ENCODE peak calls at places on chromosomes 11 and 22, in ten cellular contexts. One of them, this sample, is unnamed.

GRCh38 chr22:50398698-50399648 is 55.8 kb downstream of the PPP6R2 start:
- DNase-seq in GM23338: no peak
- DNase-seq in brain microvascular endothelial cell: no peak
- DNase-seq in ovary: no peak
- DNase-seq in AG09309: no peak
- DNase-seq in IMR-90: no peak
- DNase-seq in stomach: peak; percentile 63
- DNase-seq in transverse colon: no peak
- DNase-seq in nephron progenitor cell: no peak
- DNase-seq in tibial artery: no peak
- DNase-seq in this sample: no peak

GRCh38 chr11:118012083-118012669 is 26.0 kb downstream of the IL10RA start:
- DNase-seq in GM23338: no peak
- DNase-seq in brain microvascular endothelial cell: no peak
- DNase-seq in ovary: no peak
- DNase-seq in AG09309: no peak
- DNase-seq in IMR-90: peak; percentile 1
- DNase-seq in stomach: no peak
- DNase-seq in transverse colon: peak; percentile 47
- DNase-seq in nephron progenitor cell: no peak
- DNase-seq in tibial artery: no peak
- DNase-seq in this sample: peak; percentile 49

GRCh38 chr11:8011383-8011782 is 24.2 kb downstream of the EIF3F start:
- DNase-seq in GM23338: no peak
- DNase-seq in brain microvascular endothelial cell: no peak
- DNase-seq in ovary: no peak
- DNase-seq in AG09309: no peak
- DNase-seq in IMR-90: no peak
- DNase-seq in stomach: no peak
- DNase-seq in transverse colon: no peak
- DNase-seq in nephron progenitor cell: no peak
- DNase-seq in tibial artery: no peak
- DNase-seq in this sample: no peak

GRCh38 chr11:27451528-27451927 is 21.1 kb downstream of the LGR4 start:
- DNase-seq in GM23338: no peak
- DNase-seq in brain microvascular endothelial cell: no peak
- DNase-seq in ovary: no peak
- DNase-seq in AG09309: no peak
- DNase-seq in IMR-90: no peak
- DNase-seq in stomach: no peak
- DNase-seq in transverse colon: no peak
- DNase-seq in nephron progenitor cell: no peak
- DNase-seq in tibial artery: no peak
- DNase-seq in this sample: peak; percentile 42

GRCh38 chr11:75032550-75032935 is 43.8 kb downstream of the NEU3 start:
- DNase-seq in GM23338: no peak
- DNase-seq in brain microvascular endothelial cell: no peak
- DNase-seq in ovary: no peak
- DNase-seq in AG09309: no peak
- DNase-seq in IMR-90: no peak
- DNase-seq in stomach: no peak
- DNase-seq in transverse colon: no peak
- DNase-seq in nephron progenitor cell: no peak
- DNase-seq in tibial artery: no peak
- DNase-seq in this sample: no peak

GRCh38 chr22:49838771-49839717 is 11.4 kb upstream of the BRD1 start:
- DNase-seq in GM23338: peak; percentile 77
- DNase-seq in brain microvascular endothelial cell: no peak
- DNase-seq in ovary: no peak
- DNase-seq in AG09309: no peak
- DNase-seq in IMR-90: peak; percentile 33
- DNase-seq in stomach: no peak
- DNase-seq in transverse colon: peak; percentile 61
- DNase-seq in nephron progenitor cell: peak; percentile 25
- DNase-seq in tibial artery: no peak
- DNase-seq in this sample: no peak

GRCh38 chr11:22343411-22344032 is 5.3 kb downstream of the SLC17A6 start:
- DNase-seq in GM23338: peak; percentile 60
- DNase-seq in brain microvascular endothelial cell: no peak
- DNase-seq in ovary: no peak
- DNase-seq in AG09309: no peak
- DNase-seq in IMR-90: no peak
- DNase-seq in stomach: no peak
- DNase-seq in transverse colon: no peak
- DNase-seq in nephron progenitor cell: peak; percentile 36
- DNase-seq in tibial artery: no peak
- DNase-seq in this sample: no peak

GRCh38 chr11:47797633-47798032 is 30.5 kb upstream of the FNBP4 start:
- DNase-seq in GM23338: no peak
- DNase-seq in brain microvascular endothelial cell: peak; percentile 85
- DNase-seq in ovary: no peak
- DNase-seq in AG09309: peak; percentile 29
- DNase-seq in IMR-90: peak; percentile 89
- DNase-seq in stomach: no peak
- DNase-seq in transverse colon: no peak
- DNase-seq in nephron progenitor cell: no peak
- DNase-seq in tibial artery: no peak
- DNase-seq in this sample: peak; percentile 40

GRCh38 chr11:134382257-134382656 is 29.8 kb downstream of the B3GAT1 start:
- DNase-seq in GM23338: no peak
- DNase-seq in brain microvascular endothelial cell: no peak
- DNase-seq in ovary: no peak
- DNase-seq in AG09309: no peak
- DNase-seq in IMR-90: no peak
- DNase-seq in stomach: no peak
- DNase-seq in transverse colon: no peak
- DNase-seq in nephron progenitor cell: no peak
- DNase-seq in tibial artery: no peak
- DNase-seq in this sample: no peak
- TF ChIP-seq CTCF in GM23338: no peak
- TF ChIP-seq CTCF in brain microvascular endothelial cell: no peak
- TF ChIP-seq CTCF in ovary: no peak
- TF ChIP-seq CTCF in AG09309: no peak
- TF ChIP-seq CTCF in IMR-90: no peak
- TF ChIP-seq CTCF in stomach: no peak
- TF ChIP-seq CTCF in transverse colon: no peak
- TF ChIP-seq CTCF in nephron progenitor cell: no peak
- TF ChIP-seq CTCF in tibial artery: no peak
- TF ChIP-seq CTCF in this sample: no peak

DNA sequence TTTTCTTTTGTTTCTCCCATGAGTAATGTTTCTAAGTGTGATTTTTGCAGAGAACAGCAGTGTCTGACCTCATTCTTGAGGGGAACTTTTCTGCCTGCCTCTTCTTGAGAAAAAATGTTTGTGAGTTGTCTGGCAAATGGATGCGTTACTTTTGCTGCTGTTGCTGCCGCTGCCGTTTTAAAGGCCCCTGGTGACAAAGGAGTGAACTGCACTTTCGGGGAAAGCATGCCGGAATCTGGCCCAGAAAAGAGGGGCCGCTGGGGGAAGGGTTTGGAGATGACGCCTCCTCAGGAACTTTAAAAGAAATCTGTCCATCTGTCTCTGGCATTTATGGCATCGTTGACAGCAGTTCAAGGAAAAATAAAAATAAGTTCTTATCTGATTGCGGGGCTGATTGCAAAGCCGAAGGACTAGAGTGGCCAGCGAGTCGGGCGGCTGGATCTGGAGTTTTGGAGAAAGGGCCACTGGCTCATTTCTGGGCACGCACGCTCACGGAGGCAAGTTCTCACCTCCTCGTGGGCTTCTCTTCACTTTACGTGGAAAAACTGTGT is 16.5 kb downstream of the ZBTB16 start:
- DNase-seq in GM23338: peak; percentile 88
- DNase-seq in brain microvascular endothelial cell: peak; percentile 44
- DNase-seq in ovary: peak; percentile 42
- DNase-seq in AG09309: no peak
- DNase-seq in IMR-90: peak; percentile 24
- DNase-seq in stomach: no peak
- DNase-seq in transverse colon: no peak
- DNase-seq in nephron progenitor cell: peak; percentile 69
- DNase-seq in tibial artery: no peak
- DNase-seq in this sample: no peak
- TF ChIP-seq CTCF in GM23338: peak; percentile 74
- TF ChIP-seq CTCF in brain microvascular endothelial cell: peak; percentile 82
- TF ChIP-seq CTCF in ovary: peak; percentile 67
- TF ChIP-seq CTCF in AG09309: peak; percentile 74
- TF ChIP-seq CTCF in IMR-90: peak; percentile 44
- TF ChIP-seq CTCF in stomach: peak; percentile 61
- TF ChIP-seq CTCF in transverse colon: peak; percentile 62
- TF ChIP-seq CTCF in nephron progenitor cell: peak; percentile 75
- TF ChIP-seq CTCF in tibial artery: peak; percentile 59
- TF ChIP-seq CTCF in this sample: no peak

GRCh38 chr22:22866381-22867111 is 21.1 kb upstream of the IGLL5 start:
- DNase-seq in GM23338: no peak
- DNase-seq in brain microvascular endothelial cell: no peak
- DNase-seq in ovary: no peak
- DNase-seq in AG09309: no peak
- DNase-seq in IMR-90: no peak
- DNase-seq in stomach: no peak
- DNase-seq in transverse colon: no peak
- DNase-seq in nephron progenitor cell: no peak
- DNase-seq in tibial artery: no peak
- DNase-seq in this sample: no peak

GRCh38 chr22:22872722-22873708 is 14.6 kb upstream of the IGLL5 start:
- DNase-seq in GM23338: no peak
- DNase-seq in brain microvascular endothelial cell: no peak
- DNase-seq in ovary: no peak
- DNase-seq in AG09309: no peak
- DNase-seq in IMR-90: no peak
- DNase-seq in stomach: no peak
- DNase-seq in transverse colon: no peak
- DNase-seq in nephron progenitor cell: no peak
- DNase-seq in tibial artery: no peak
- DNase-seq in this sample: no peak

GRCh38 chr22:22871536-22872278 is 15.9 kb upstream of the IGLL5 start:
- DNase-seq in GM23338: no peak
- DNase-seq in brain microvascular endothelial cell: no peak
- DNase-seq in ovary: no peak
- DNase-seq in AG09309: no peak
- DNase-seq in IMR-90: no peak
- DNase-seq in stomach: no peak
- DNase-seq in transverse colon: no peak
- DNase-seq in nephron progenitor cell: no peak
- DNase-seq in tibial artery: no peak
- DNase-seq in this sample: no peak

GRCh38 chr22:22867996-22868715 is 19.5 kb upstream of the IGLL5 start:
- DNase-seq in GM23338: no peak
- DNase-seq in brain microvascular endothelial cell: no peak
- DNase-seq in ovary: no peak
- DNase-seq in AG09309: no peak
- DNase-seq in IMR-90: no peak
- DNase-seq in stomach: no peak
- DNase-seq in transverse colon: no peak
- DNase-seq in nephron progenitor cell: no peak
- DNase-seq in tibial artery: no peak
- DNase-seq in this sample: no peak

GRCh38 chr22:22870577-22871398 is 16.8 kb upstream of the IGLL5 start:
- DNase-seq in GM23338: peak; percentile 63
- DNase-seq in brain microvascular endothelial cell: no peak
- DNase-seq in ovary: no peak
- DNase-seq in AG09309: no peak
- DNase-seq in IMR-90: no peak
- DNase-seq in stomach: no peak
- DNase-seq in transverse colon: no peak
- DNase-seq in nephron progenitor cell: no peak
- DNase-seq in tibial artery: no peak
- DNase-seq in this sample: no peak
- TF ChIP-seq CTCF in GM23338: peak; percentile 34
- TF ChIP-seq CTCF in brain microvascular endothelial cell: no peak
- TF ChIP-seq CTCF in ovary: no peak
- TF ChIP-seq CTCF in AG09309: no peak
- TF ChIP-seq CTCF in IMR-90: peak; percentile 4
- TF ChIP-seq CTCF in stomach: no peak
- TF ChIP-seq CTCF in transverse colon: no peak
- TF ChIP-seq CTCF in nephron progenitor cell: no peak
- TF ChIP-seq CTCF in tibial artery: no peak
- TF ChIP-seq CTCF in this sample: no peak

GRCh38 chr11:67432655-67433349 is 4.5 kb downstream of the RPS6KB2 start:
- DNase-seq in GM23338: no peak
- DNase-seq in brain microvascular endothelial cell: no peak
- DNase-seq in ovary: no peak
- DNase-seq in AG09309: no peak
- DNase-seq in IMR-90: no peak
- DNase-seq in stomach: no peak
- DNase-seq in transverse colon: no peak
- DNase-seq in nephron progenitor cell: no peak
- DNase-seq in tibial artery: no peak
- DNase-seq in this sample: no peak

GRCh38 chr11:67429038-67429668 is 859 bp downstream of the RPS6KB2 start:
- DNase-seq in GM23338: no peak
- DNase-seq in brain microvascular endothelial cell: no peak
- DNase-seq in ovary: no peak
- DNase-seq in AG09309: no peak
- DNase-seq in IMR-90: no peak
- DNase-seq in stomach: no peak
- DNase-seq in transverse colon: no peak
- DNase-seq in nephron progenitor cell: no peak
- DNase-seq in tibial artery: no peak
- DNase-seq in this sample: no peak

GRCh38 chr11:67433536-67434394 is 3.7 kb downstream of the PTPRCAP start:
- DNase-seq in GM23338: no peak
- DNase-seq in brain microvascular endothelial cell: no peak
- DNase-seq in ovary: no peak
- DNase-seq in AG09309: no peak
- DNase-seq in IMR-90: no peak
- DNase-seq in stomach: no peak
- DNase-seq in transverse colon: no peak
- DNase-seq in nephron progenitor cell: no peak
- DNase-seq in tibial artery: no peak
- DNase-seq in this sample: no peak

GRCh38 chr11:67429722-67430121 is 1.4 kb downstream of the RPS6KB2 start:
- DNase-seq in GM23338: no peak
- DNase-seq in brain microvascular endothelial cell: no peak
- DNase-seq in ovary: no peak
- DNase-seq in AG09309: no peak
- DNase-seq in IMR-90: no peak
- DNase-seq in stomach: no peak
- DNase-seq in transverse colon: no peak
- DNase-seq in nephron progenitor cell: no peak
- DNase-seq in tibial artery: no peak
- DNase-seq in this sample: no peak

DNA sequence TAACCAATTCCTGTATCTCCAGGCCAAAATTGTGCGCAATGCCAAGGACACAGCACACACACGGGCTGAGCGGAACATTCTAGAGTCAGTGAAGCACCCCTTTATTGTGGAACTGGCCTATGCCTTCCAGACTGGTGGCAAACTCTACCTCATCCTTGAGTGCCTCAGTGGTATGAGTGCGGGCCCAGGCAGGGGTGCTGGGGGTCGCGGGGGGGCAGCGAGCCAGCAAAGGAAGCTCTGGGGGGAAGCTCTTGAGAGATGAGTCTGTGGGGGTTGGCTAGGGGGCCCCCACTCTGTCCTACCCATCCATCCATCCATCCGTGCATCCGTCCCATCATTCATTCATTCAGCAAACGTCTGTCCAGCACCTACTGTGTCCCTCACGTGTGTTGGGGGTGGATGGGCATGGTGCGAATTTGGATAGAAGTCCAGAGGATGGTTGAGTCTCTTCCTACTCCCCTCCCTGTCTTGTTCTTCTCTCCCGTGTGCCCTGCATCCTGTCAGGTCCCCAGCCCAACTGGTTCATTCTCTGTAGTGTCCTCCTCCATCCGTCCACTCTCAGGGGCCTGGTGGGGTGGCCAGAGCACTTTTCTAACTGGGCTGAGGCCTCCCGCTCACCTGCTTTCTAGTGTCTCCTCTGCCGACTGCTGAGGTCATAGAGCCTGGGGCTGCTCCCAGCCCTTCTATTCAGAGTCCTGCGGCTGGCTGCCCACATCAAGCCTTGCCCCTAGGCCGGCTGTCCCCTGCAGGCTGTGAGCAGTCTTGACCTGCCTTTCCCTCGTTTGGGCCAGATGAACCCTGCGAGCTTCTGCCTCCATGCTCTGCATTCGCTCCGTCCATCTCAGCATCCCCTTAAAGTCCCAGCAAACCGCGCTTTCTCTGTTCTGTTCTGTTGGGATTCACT is 3.3 kb downstream of the RPS6KB2 start:
- DNase-seq in GM23338: no peak
- DNase-seq in brain microvascular endothelial cell: no peak
- DNase-seq in ovary: no peak
- DNase-seq in AG09309: no peak
- DNase-seq in IMR-90: no peak
- DNase-seq in stomach: no peak
- DNase-seq in transverse colon: no peak
- DNase-seq in nephron progenitor cell: no peak
- DNase-seq in tibial artery: no peak
- DNase-seq in this sample: no peak
- TF ChIP-seq CTCF in GM23338: no peak
- TF ChIP-seq CTCF in brain microvascular endothelial cell: no peak
- TF ChIP-seq CTCF in ovary: no peak
- TF ChIP-seq CTCF in AG09309: no peak
- TF ChIP-seq CTCF in IMR-90: no peak
- TF ChIP-seq CTCF in stomach: no peak
- TF ChIP-seq CTCF in transverse colon: no peak
- TF ChIP-seq CTCF in nephron progenitor cell: no peak
- TF ChIP-seq CTCF in tibial artery: no peak
- TF ChIP-seq CTCF in this sample: no peak

This sample was measured in MCF 10A.